ENCODE peak calls at places on chromosomes 16 and 17, in four cellular contexts. C is GM12878, B is HepG2, W is K562. G is an unnamed sample.

GRCh38 chr17:38922538-38923291 is 2.7 kb upstream of the LASP1NB start:
- DNase-seq in C (no peak), B (no peak), W (peak), G (no peak)

GRCh38 chr16:16021988-16022682 is 72.7 kb downstream of the ABCC1 start:
- DNase-seq in C (no peak), B (peak), W (peak), G (peak)

GRCh38 chr16:4882261-4882632 is 35.0 kb downstream of the UBN1 start:
- DNase-seq in C (no peak), B (no peak), W (peak), G (no peak)

GRCh38 chr17:34146440-34147043 is 108.5 kb upstream of the CCL2 start:
- DNase-seq in C (no peak), B (peak), W (peak), G (peak)

GRCh38 chr16:67843343-67843765 is 1.2 kb downstream of the THAP11 start:
- DNase-seq in C (no peak), B (no peak), W (no peak), G (no peak)

GRCh38 chr16:1502092-1503004 is 9.2 kb downstream of the TELO2 start:
- DNase-seq in C (no peak), B (no peak), W (no peak), G (no peak)

GRCh38 chr16:51880776-51881175 is 666.2 kb downstream of the TOX3 start:
- DNase-seq in C (no peak), B (no peak), W (no peak), G (peak)

GRCh38 chr17:7702776-7703175 is 2.2 kb upstream of the EFNB3 start:
- DNase-seq in C (no peak), B (no peak), W (no peak), G (no peak)

GRCh38 chr17:30600830-30601494 is 123.8 kb downstream of the GOSR1 start:
- DNase-seq in C (no peak), B (no peak), W (no peak), G (peak)

GRCh38 chr16:743794-744500 is 3.1 kb upstream of the CIAO3 start:
- DNase-seq in C (no peak), B (no peak), W (peak), G (no peak)

GRCh38 chr17:37779554-37779953 is 34.7 kb upstream of the HNF1B start:
- DNase-seq in C (no peak), B (no peak), W (no peak), G (no peak)

GRCh38 chr17:61897548-61898180 is 30.1 kb downstream of the INTS2 start:
- DNase-seq in C (no peak), B (no peak), W (no peak), G (no peak)

GRCh38 chr16:87602005-87602790 is at the start of gene JPH3:
- DNase-seq in C (no peak), B (no peak), W (peak), G (peak)

GRCh38 chr17:15289285-15290185 is 24.4 kb upstream of the PMP22 start:
- DNase-seq in C (no peak), B (peak), W (peak), G (peak)

GRCh38 chr17:41520821-41521521 is 2.3 kb upstream of the KRT15 start:
- DNase-seq in C (no peak), B (no peak), W (peak), G (no peak)

GRCh38 chr16:14494396-14494795 is 135.7 kb downstream of the PARN start:
- DNase-seq in C (no peak), B (no peak), W (no peak), G (peak)

GRCh38 chr16:14155572-14156213 is 84.6 kb downstream of the MRTFB start:
- DNase-seq in C (no peak), B (no peak), W (no peak), G (no peak)

GRCh38 chr17:76410328-76410965 is 26.0 kb downstream of the SPHK1 start:
- DNase-seq in C (no peak), B (no peak), W (no peak), G (no peak)

GRCh38 chr16:8847623-8848022 is 21.2 kb downstream of the CARHSP1 start:
- DNase-seq in C (no peak), B (no peak), W (no peak), G (no peak)

GRCh38 chr16:65121870-65122723 is at the start of gene CDH11:
- DNase-seq in C (no peak), B (no peak), W (no peak), G (no peak)

GRCh38 chr16:20409398-20410152 is at the start of gene ACSM5:
- DNase-seq in C (no peak), B (peak), W (no peak), G (no peak)

GRCh38 chr16:2969545-2970521 is 685 bp downstream of the PAQR4 start:
- DNase-seq in C (no peak), B (peak), W (peak), G (peak)
- TF ChIP-seq ESRRA in C (no peak), B (peak), W (peak), G (no peak)

GRCh38 chr17:1783271-1783670 is 21.4 kb downstream of the SERPINF1 start:
- DNase-seq in C (no peak), B (no peak), W (no peak), G (no peak)
- TF ChIP-seq CHD4 in C (no peak), B (no peak), W (no peak), G (no peak)

GRCh38 chr16:81590714-81591537 is 146.3 kb downstream of the CMIP start:
- DNase-seq in C (no peak), B (no peak), W (no peak), G (no peak)
- TF ChIP-seq ESRRA in C (no peak), B (no peak), W (no peak), G (no peak)

GRCh38 chr16:27585200-27585599 is 35.3 kb downstream of the KATNIP start:
- DNase-seq in C (no peak), B (no peak), W (no peak), G (no peak)

GRCh38 chr16:27576729-27577128 is 26.8 kb downstream of the KATNIP start:
- DNase-seq in C (no peak), B (no peak), W (no peak), G (no peak)

GRCh38 chr16:27582883-27583282 is 32.9 kb downstream of the KATNIP start:
- DNase-seq in C (no peak), B (no peak), W (no peak), G (no peak)

GRCh38 chr16:27583634-27584033 is 33.7 kb downstream of the KATNIP start:
- DNase-seq in C (no peak), B (no peak), W (no peak), G (no peak)

DNA sequence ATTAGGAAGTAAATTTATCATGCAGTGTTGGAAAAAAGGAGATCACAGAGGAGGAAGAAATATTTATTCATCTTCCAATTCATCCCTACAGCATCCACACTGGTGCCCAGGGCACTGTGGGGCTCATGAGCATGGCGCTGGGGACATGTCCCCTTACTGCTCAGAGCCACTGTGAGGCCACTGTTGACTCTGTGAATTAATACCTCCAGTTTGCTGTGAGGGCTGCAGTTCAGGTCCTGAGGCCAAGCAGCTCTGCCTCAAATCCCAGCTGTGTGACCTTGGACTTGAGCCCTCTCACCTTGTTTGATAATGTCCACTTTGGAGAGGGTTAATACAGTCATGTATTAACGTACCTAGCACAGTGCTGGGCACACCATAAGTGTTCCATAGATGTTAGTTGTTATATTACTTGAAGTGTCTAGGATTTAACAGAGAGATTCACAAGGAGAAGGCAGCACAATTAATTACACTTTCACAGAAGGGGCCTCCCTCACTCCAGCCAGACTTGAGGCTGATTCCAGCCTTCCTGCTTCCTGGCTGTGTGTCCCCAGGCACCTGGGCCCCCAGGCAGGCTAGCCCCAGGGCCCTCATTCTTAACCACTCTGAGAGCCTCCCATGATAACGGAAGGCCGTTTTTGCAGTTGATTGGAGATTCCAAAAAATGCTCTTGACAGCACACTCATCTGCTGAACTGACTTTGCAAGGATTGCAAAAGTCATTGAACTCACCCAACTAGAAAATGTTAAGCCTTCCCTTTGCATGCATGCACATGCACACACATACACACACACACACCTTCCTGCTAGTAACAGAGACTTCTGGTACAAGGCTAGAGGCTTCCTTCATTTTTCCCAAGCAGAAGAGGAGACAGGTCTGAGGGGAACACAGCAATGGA is 29.4 kb downstream of the KATNIP start:
- DNase-seq in C (no peak), B (peak), W (no peak), G (no peak)
- TF ChIP-seq CHD4 in C (no peak), B (peak), W (no peak), G (no peak)

GRCh38 chr16:81939164-81940067 is 71.9 kb downstream of the SDR42E1 start:
- DNase-seq in C (no peak), B (no peak), W (no peak), G (peak)
- TF ChIP-seq ESRRA in C (no peak), B (no peak), W (no peak), G (no peak)

GRCh38 chr17:9905078-9905415 is at the start of gene RCVRN:
- DNase-seq in C (no peak), B (no peak), W (no peak), G (no peak)
- TF ChIP-seq CHD4 in C (no peak), B (no peak), W (no peak), G (no peak)

GRCh38 chr16:88743693-88744519 is 37.6 kb downstream of the CTU2 start:
- DNase-seq in C (no peak), B (peak), W (peak), G (peak)
- TF ChIP-seq ESRRA in C (no peak), B (no peak), W (peak), G (no peak)

GRCh38 chr17:51319186-51319585 is 58.8 kb downstream of the UTP18 start:
- DNase-seq in C (no peak), B (no peak), W (no peak), G (no peak)
- TF ChIP-seq CHD4 in C (no peak), B (no peak), W (no peak), G (no peak)

DNA sequence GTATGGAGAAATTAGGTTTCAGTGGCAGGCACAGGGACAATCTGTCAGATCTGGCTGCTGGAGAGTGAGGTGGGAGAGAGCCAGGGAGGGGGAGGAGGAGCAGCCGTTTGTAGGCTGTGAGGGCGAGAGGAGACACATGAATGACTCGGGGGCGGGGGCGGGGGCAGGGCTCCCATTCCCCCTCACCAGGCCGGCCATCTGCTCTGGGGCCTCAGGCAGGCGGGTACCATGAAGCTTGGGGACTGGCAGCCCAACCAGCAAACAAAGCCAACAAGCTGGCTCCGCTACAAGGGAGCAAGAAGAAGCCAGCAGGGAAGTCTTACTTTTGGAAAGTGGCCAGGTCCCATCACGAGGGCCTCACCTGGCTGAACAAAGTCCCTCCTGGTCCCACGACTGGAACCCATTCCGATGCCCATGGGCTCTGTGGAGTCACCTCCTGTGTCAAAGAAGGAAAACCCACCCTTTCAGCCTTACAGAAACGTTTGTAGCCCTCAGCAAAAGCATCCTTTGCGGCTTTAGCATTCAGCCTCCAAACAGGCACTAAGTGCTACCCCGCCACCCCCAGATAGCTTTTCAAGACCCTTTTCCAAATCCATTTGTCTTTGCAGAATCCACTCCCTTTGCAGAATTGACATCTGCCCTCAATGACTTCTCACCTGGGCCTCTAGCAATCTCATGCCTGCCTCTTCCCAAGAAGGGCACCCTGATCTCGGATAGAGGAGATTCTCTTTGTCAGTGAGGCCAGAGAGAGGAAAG is 9.2 kb upstream of the SSTR2 start:
- DNase-seq in C (no peak), B (no peak), W (no peak), G (no peak)
- TF ChIP-seq ESRRA in C (no peak), B (no peak), W (no peak), G (no peak)

G was measured in A549.